ENCODE peak calls at places on chromosome 7, in five cellular contexts. V is fibroblast of villous mesenchyme, I is mammary epithelial cell, B is foreskin fibroblast, U is fibroblast of the aortic adventitia. G is an unnamed sample.

GRCh38 chr7:12727455-12728191 is 40.2 kb downstream of the ARL4A start:
- DNase-seq in V (no peak), U (peak; percentile 49), I (no peak), B (no peak), G (no peak)

GRCh38 chr7:158740657-158741293 is 36.2 kb upstream of the NCAPG2 start:
- DNase-seq in V (peak; percentile 80), B (peak; percentile 58), U (peak; percentile 93), I (no peak), G (peak; percentile 71)

GRCh38 chr7:13279854-13280435 is 592.5 kb downstream of the ARL4A start:
- DNase-seq in U (peak; percentile 57), B (peak; percentile 44), I (no peak), V (peak; percentile 36), G (peak; percentile 23)

GRCh38 chr7:35424869-35425495 is 171.1 kb upstream of the TBX20 start:
- DNase-seq in U (peak; percentile 61), V (peak; percentile 51), B (peak; percentile 63), I (peak; percentile 30), G (peak; percentile 29)

GRCh38 chr7:137771273-137771672 is 75.5 kb downstream of the DGKI start:
- DNase-seq in U (peak; percentile 40), V (peak; percentile 70), B (peak; percentile 43), I (no peak), G (no peak)

GRCh38 chr7:156220078-156220605 is 407.9 kb upstream of the SHH start:
- DNase-seq in B (no peak), U (no peak), I (no peak), V (no peak), G (no peak)

GRCh38 chr7:131544021-131544420 is 12.4 kb downstream of the PODXL start:
- DNase-seq in B (no peak), U (no peak), V (no peak), I (no peak), G (no peak)

GRCh38 chr7:158273138-158273651 is 314.4 kb downstream of the PTPRN2 start:
- DNase-seq in V (no peak), U (no peak), B (no peak), I (no peak), G (no peak)

GRCh38 chr7:113071465-113071864 is 15.2 kb downstream of the GPR85 start:
- DNase-seq in I (peak; percentile 14), B (peak; percentile 50), U (peak; percentile 38), V (peak; percentile 20), G (no peak)

GRCh38 chr7:22356010-22356854 is 722 bp downstream of the RAPGEF5 start:
- DNase-seq in V (no peak), B (no peak), I (peak; percentile 16), U (no peak), G (no peak)

GRCh38 chr7:24496031-24496430 is 77.2 kb upstream of the PALS2 start:
- DNase-seq in I (no peak), U (no peak), V (no peak), B (no peak), G (no peak)

GRCh38 chr7:137990251-137990901 is 11.5 kb downstream of the CREB3L2 start:
- DNase-seq in B (peak; percentile 90), I (peak; percentile 96), U (peak; percentile 93), V (peak; percentile 98), G (peak; percentile 78)

GRCh38 chr7:149432121-149432691 is 28.7 kb downstream of the ZNF777 start:
- DNase-seq in V (no peak), I (no peak), U (no peak), B (no peak), G (no peak)

GRCh38 chr7:2616387-2616966 is 15.3 kb upstream of the TTYH3 start:
- DNase-seq in V (no peak), U (no peak), B (no peak), I (no peak), G (no peak)

GRCh38 chr7:24971333-24972165 is 8.4 kb downstream of the OSBPL3 start:
- DNase-seq in I (peak; percentile 94), U (peak; percentile 94), B (peak; percentile 96), V (peak; percentile 96), G (peak; percentile 65)

GRCh38 chr7:158531661-158532060 is 56.0 kb downstream of the PTPRN2 start:
- DNase-seq in U (no peak), V (no peak), B (no peak), I (no peak), G (no peak)

GRCh38 chr7:29042893-29043292 is 84.8 kb upstream of the TRIL start:
- DNase-seq in U (no peak), V (no peak), B (no peak), I (no peak), G (no peak)

GRCh38 chr7:15621468-15621867 is 59.7 kb upstream of the AGMO start:
- DNase-seq in V (no peak), B (peak; percentile 9), U (no peak), I (no peak), G (no peak)

GRCh38 chr7:30445770-30446169 is 32.8 kb downstream of the NOD1 start:
- DNase-seq in B (peak; percentile 54), I (no peak), V (peak; percentile 87), U (peak; percentile 66), G (peak; percentile 70)

GRCh38 chr7:37920305-37920618 is 178 bp upstream of the EPDR1 start:
- DNase-seq in B (no peak), V (no peak), I (no peak), U (no peak), G (no peak)

GRCh38 chr7:78280276-78280675 is 481.7 kb downstream of the PHTF2 start:
- DNase-seq in I (no peak), B (peak; percentile 8), U (no peak), V (no peak), G (no peak)

GRCh38 chr7:128404826-128405344 is 4.9 kb downstream of the IMPDH1 start:
- DNase-seq in B (peak; percentile 69), V (no peak), I (peak; percentile 30), U (no peak), G (no peak)
- TF ChIP-seq CTCF in B (peak; percentile 37), V (peak; percentile 33), I (peak; percentile 11), U (peak; percentile 32), G (no peak)

GRCh38 chr7:20116869-20117268 is 100.3 kb downstream of the MACC1 start:
- DNase-seq in U (no peak), V (no peak), B (no peak), I (no peak), G (no peak)

GRCh38 chr7:20112646-20113045 is 104.5 kb downstream of the MACC1 start:
- DNase-seq in V (no peak), I (no peak), B (no peak), U (no peak), G (no peak)

GRCh38 chr7:20111821-20112542 is 105.2 kb downstream of the MACC1 start:
- DNase-seq in U (no peak), V (no peak), I (no peak), B (no peak), G (no peak)

GRCh38 chr7:20114463-20114862 is 102.7 kb downstream of the MACC1 start:
- DNase-seq in I (no peak), V (no peak), U (no peak), B (peak; percentile 2), G (no peak)

DNA sequence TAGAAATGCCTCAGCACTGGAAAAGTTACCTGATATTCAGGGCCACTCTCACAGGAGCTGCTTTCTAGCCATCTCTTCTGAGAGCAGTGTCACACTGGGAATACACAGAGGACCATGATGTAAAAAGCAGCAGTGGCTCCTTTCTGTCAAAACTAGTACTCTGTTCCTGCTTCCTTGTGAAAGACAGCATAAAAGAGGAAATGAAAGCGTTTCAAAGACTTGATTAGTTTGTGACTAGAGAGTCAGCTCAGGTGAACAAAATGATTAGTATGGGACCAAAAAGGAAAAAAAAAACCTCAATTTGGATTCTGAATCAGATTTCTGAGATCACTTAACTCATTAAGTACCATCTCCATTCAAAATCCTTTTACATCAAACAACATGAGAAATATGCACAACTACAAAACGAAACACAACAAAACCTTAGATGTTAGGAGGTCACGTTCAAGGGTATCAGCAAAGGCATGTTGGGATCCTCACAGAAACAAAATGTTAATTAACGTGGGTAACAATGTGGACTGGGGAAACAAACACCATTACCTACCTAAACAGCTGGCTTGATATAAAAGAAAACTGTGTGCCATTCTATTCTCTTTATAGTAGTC is 103.7 kb downstream of the MACC1 start:
- DNase-seq in B (no peak), I (no peak), V (no peak), U (no peak), G (no peak)
- H3K4me3 ChIP-seq in B (no peak overlapping the region), I (no peak overlapping the region), V (no peak overlapping the region), U (no peak overlapping the region), G (no peak overlapping the region)

GRCh38 chr7:94222516-94222915 is 172.2 kb upstream of the COL1A2 start:
- DNase-seq in U (peak; percentile 52), I (no peak), V (peak; percentile 59), B (no peak), G (no peak)

GRCh38 chr7:94228223-94228622 is 166.5 kb upstream of the COL1A2 start:
- DNase-seq in V (no peak), B (no peak), U (no peak), I (no peak), G (no peak)

GRCh38 chr7:94228678-94229077 is 166.0 kb upstream of the COL1A2 start:
- DNase-seq in I (no peak), B (no peak), V (peak; percentile 20), U (peak; percentile 28), G (peak; percentile 61)

GRCh38 chr7:94223375-94224084 is 171.2 kb upstream of the COL1A2 start:
- DNase-seq in B (peak; percentile 83), V (peak; percentile 73), I (peak; percentile 67), U (peak; percentile 65), G (peak; percentile 68)
- TF ChIP-seq CTCF in B (peak; percentile 48), V (peak; percentile 75), I (no peak), U (peak; percentile 61), G (peak; percentile 61)

GRCh38 chr7:101171442-101171837 is 6.1 kb upstream of the VGF start:
- DNase-seq in U (no peak), I (no peak), V (no peak), B (peak; percentile 56), G (no peak)
- H3K4me3 ChIP-seq in U (no peak overlapping the region), I (no peak overlapping the region), V (no peak overlapping the region), B (no peak overlapping the region), G (no peak overlapping the region)

DNA sequence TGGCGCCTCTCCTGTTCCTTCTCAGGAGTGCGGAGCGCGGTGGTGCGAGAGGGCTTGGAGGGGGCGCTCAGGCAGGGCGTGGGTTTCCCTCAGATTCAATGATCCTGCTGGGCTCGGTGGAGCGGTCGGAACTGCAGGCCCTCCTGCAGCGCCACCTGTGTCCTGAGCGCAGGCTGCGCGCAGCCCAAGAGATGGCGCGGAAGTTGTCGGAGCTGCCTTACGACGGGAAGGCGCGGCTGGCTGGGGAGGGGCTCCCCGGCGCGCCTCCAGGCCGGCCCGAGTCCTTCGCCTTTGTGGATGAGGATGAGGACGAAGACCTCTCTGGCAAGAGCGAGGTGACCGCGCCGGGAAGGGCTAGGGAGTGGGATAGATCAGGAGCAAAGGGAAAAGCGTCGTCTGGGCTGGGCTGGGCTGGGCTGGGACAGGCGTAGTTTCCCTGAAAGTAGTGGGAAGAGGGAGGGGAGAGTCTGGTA is 17.0 kb downstream of the FAM131B start:
- DNase-seq in B (peak; percentile 63), I (peak; percentile 19), U (no peak), V (peak; percentile 44), G (no peak)
- TF ChIP-seq CTCF in B (peak; percentile 37), I (peak; percentile 41), U (peak; percentile 38), V (peak; percentile 59), G (peak; percentile 51)

GRCh38 chr7:39753823-39754325 is 130.5 kb downstream of the RALA start:
- DNase-seq in U (no peak), V (no peak), I (no peak), B (no peak), G (no peak)
- H3K4me3 ChIP-seq in U (peak overlapping the region; percentile 32), V (no peak overlapping the region), I (no peak overlapping the region), B (no peak overlapping the region), G (no peak overlapping the region)

GRCh38 chr7:36473454-36474282 is 84.0 kb downstream of the ANLN start:
- DNase-seq in I (peak; percentile 93), V (peak; percentile 28), B (peak; percentile 43), U (no peak), G (no peak)
- TF ChIP-seq CTCF in I (peak; percentile 38), V (peak; percentile 66), B (peak; percentile 51), U (peak; percentile 58), G (peak; percentile 54)

GRCh38 chr7:816300-816750 is 16.0 kb upstream of the SUN1 start:
- DNase-seq in U (peak; percentile 95), V (peak; percentile 98), B (peak; percentile 99), I (peak; percentile 98), G (peak; percentile 95)
- H3K4me3 ChIP-seq in U (peak overlapping the region; percentile 83), V (peak overlapping the region; percentile 77), B (peak overlapping the region; percentile 84), I (no peak overlapping the region), G (peak overlapping the region; percentile 77)

G was measured in astrocyte of the cerebellum.